ENCODE peak calls at places on chromosomes 12 and 14, in nine cellular contexts. R is CD14-positive monocyte; C is activated CD4-positive, alpha-beta T cell treated with anti-CD3 and anti-CD28 coated beads, Interleukin-2, amount 50 U/mL, for 4 hours; X is activated CD4-positive, CD25-positive, alpha-beta regulatory T cell treated with anti-CD3 and anti-CD28 coated beads, Interleukin-2, amount 50 U/mL, for 16 hours; J is left ventricle myocardium inferior; G is putamen; A is ureter; Q is endothelial cell; I is NCI-H2171. F is an unnamed sample.

GRCh38 chr12:101670007-101670671 is 27.3 kb upstream of the CHPT1 start:
- DNase-seq in R (peak), C (peak), X (no peak), J (no peak), G (no peak), A (peak), Q (peak), I (no peak), F (no peak)

GRCh38 chr12:108823804-108824203 is 33.6 kb downstream of the SSH1 start:
- DNase-seq in R (no peak), C (no peak), X (no peak), J (no peak), G (no peak), A (no peak), Q (no peak), I (no peak), F (no peak)

GRCh38 chr12:49364989-49365388 is 2.3 kb upstream of the SPATS2 start:
- DNase-seq in R (no peak), C (no peak), X (no peak), J (no peak), G (no peak), A (no peak), Q (no peak), I (no peak), F (no peak)

GRCh38 chr12:6839482-6840201 is 1.1 kb upstream of the GNB3 start:
- DNase-seq in R (no peak), C (no peak), X (no peak), J (no peak), G (no peak), A (no peak), Q (no peak), I (peak), F (no peak)

GRCh38 chr14:66709292-66709691 is 201.3 kb downstream of the GPHN start:
- DNase-seq in R (no peak), C (no peak), X (no peak), J (no peak), G (peak), A (no peak), Q (no peak), I (no peak), F (no peak)

GRCh38 chr12:131865196-131865875 is 29.1 kb upstream of the ULK1 start:
- DNase-seq in R (no peak), C (no peak), X (no peak), J (no peak), G (no peak), A (no peak), Q (no peak), I (no peak), F (no peak)

GRCh38 chr14:91873476-91874265 is 6.3 kb upstream of the TC2N start:
- DNase-seq in R (no peak), C (peak), X (peak), J (no peak), G (no peak), A (peak), Q (no peak), I (no peak), F (no peak)

GRCh38 chr12:50734409-50735263 is 29.3 kb upstream of the ATF1 start:
- DNase-seq in R (no peak), C (no peak), X (no peak), J (no peak), G (no peak), A (no peak), Q (peak), I (peak), F (no peak)

GRCh38 chr12:28313631-28314030 is 123.4 kb downstream of the CCDC91 start:
- DNase-seq in R (no peak), C (no peak), X (no peak), J (no peak), G (no peak), A (no peak), Q (no peak), I (no peak), F (no peak)

GRCh38 chr12:49959570-49960473 is 1.9 kb upstream of the AQP5 start:
- DNase-seq in R (no peak), C (no peak), X (no peak), J (no peak), G (no peak), A (no peak), Q (peak), I (no peak), F (no peak)

GRCh38 chr12:88393017-88393767 is 187.1 kb downstream of the KITLG start:
- DNase-seq in R (no peak), C (no peak), X (no peak), J (no peak), G (no peak), A (no peak), Q (no peak), I (peak), F (no peak)

GRCh38 chr14:98903371-98903770 is 368.6 kb downstream of the BCL11B start:
- DNase-seq in R (no peak), C (no peak), X (no peak), J (no peak), G (no peak), A (peak), Q (no peak), I (no peak), F (no peak)

GRCh38 chr14:93838253-93838652 is 50.0 kb upstream of the PRIMA1 start:
- DNase-seq in R (no peak), C (no peak), X (no peak), J (no peak), G (no peak), A (no peak), Q (no peak), I (no peak), F (no peak)

GRCh38 chr14:22973217-22974032 is 8.9 kb downstream of the AJUBA start:
- DNase-seq in R (no peak), C (peak), X (no peak), J (no peak), G (peak), A (no peak), Q (peak), I (peak), F (no peak)

GRCh38 chr12:124527861-124528561 is 39.4 kb downstream of the NCOR2 start:
- DNase-seq in R (no peak), C (no peak), X (no peak), J (peak), G (no peak), A (no peak), Q (no peak), I (peak), F (no peak)

GRCh38 chr12:114993202-114993601 is 309.2 kb upstream of the TBX3 start:
- DNase-seq in R (no peak), C (no peak), X (no peak), J (no peak), G (no peak), A (no peak), Q (no peak), I (no peak), F (no peak)

GRCh38 chr12:402127-402456 is 648 bp downstream of the CCDC77 start:
- DNase-seq in R (no peak), C (no peak), X (no peak), J (no peak), G (no peak), A (no peak), Q (peak), I (no peak), F (no peak)

GRCh38 chr12:23684121-23684520 is 265.3 kb downstream of the SOX5 start:
- DNase-seq in R (no peak), C (no peak), X (no peak), J (no peak), G (no peak), A (no peak), Q (no peak), I (no peak), F (no peak)

GRCh38 chr12:104628338-104629135 is 171.8 kb downstream of the CHST11 start:
- DNase-seq in R (no peak), C (no peak), X (no peak), J (no peak), G (no peak), A (no peak), Q (no peak), I (no peak), F (no peak)

GRCh38 chr14:92922883-92923743 is at the start of gene CHGA:
- DNase-seq in R (no peak), C (peak), X (no peak), J (peak), G (no peak), A (no peak), Q (peak), I (peak), F (peak)

GRCh38 chr12:109347579-109347978 is at the start of gene MYO1H:
- DNase-seq in R (no peak), C (no peak), X (no peak), J (no peak), G (no peak), A (no peak), Q (no peak), I (no peak), F (no peak)

GRCh38 chr14:74907744-74908143 is 15.3 kb downstream of the RPS6KL1 start:
- DNase-seq in R (no peak), C (no peak), X (no peak), J (no peak), G (no peak), A (no peak), Q (no peak), I (peak), F (no peak)

GRCh38 chr12:26195641-26196423 is 459 bp downstream of the SSPN start:
- DNase-seq in R (no peak), C (no peak), X (no peak), J (peak), G (peak), A (peak), Q (peak), I (peak), F (peak)

GRCh38 chr12:46382425-46382973 is 9.9 kb upstream of the SLC38A2 start:
- DNase-seq in R (no peak), C (no peak), X (no peak), J (no peak), G (peak), A (no peak), Q (no peak), I (no peak), F (no peak)

GRCh38 chr12:124359671-124360581 is 65.0 kb downstream of the RFLNA start:
- DNase-seq in R (no peak), C (no peak), X (no peak), J (peak), G (peak), A (peak), Q (no peak), I (peak), F (no peak)

GRCh38 chr12:112386726-112387125 is 4.5 kb upstream of the HECTD4 start:
- DNase-seq in R (no peak), C (no peak), X (no peak), J (no peak), G (no peak), A (no peak), Q (no peak), I (peak), F (no peak)

GRCh38 chr12:27861428-27862167 is 81.6 kb upstream of the MANSC4 start:
- DNase-seq in R (no peak), C (no peak), X (no peak), J (peak), G (no peak), A (peak), Q (no peak), I (no peak), F (no peak)

GRCh38 chr12:108788076-108788782 is 56.9 kb upstream of the CORO1C start:
- DNase-seq in R (no peak), C (no peak), X (no peak), J (peak), G (no peak), A (peak), Q (no peak), I (no peak), F (no peak)

GRCh38 chr12:124716208-124717141 is 147.2 kb downstream of the SCARB1 start:
- DNase-seq in R (peak), C (no peak), X (no peak), J (no peak), G (no peak), A (no peak), Q (no peak), I (peak), F (no peak)

GRCh38 chr14:69574266-69574953 is at the start of gene CCDC177:
- DNase-seq in R (peak), C (peak), X (peak), J (no peak), G (peak), A (peak), Q (peak), I (peak), F (peak)

GRCh38 chr14:69008411-69008810 is 29.3 kb upstream of the ACTN1 start:
- DNase-seq in R (no peak), C (no peak), X (no peak), J (no peak), G (no peak), A (no peak), Q (no peak), I (peak), F (no peak)

GRCh38 chr12:119486599-119487154 is 106.9 kb upstream of the TMEM233 start:
- DNase-seq in R (no peak), C (no peak), X (no peak), J (no peak), G (no peak), A (no peak), Q (no peak), I (no peak), F (no peak)

GRCh38 chr14:78530078-78530477 is 359.9 kb downstream of the NRXN3 start:
- DNase-seq in R (no peak), C (no peak), X (no peak), J (no peak), G (no peak), A (no peak), Q (peak), I (no peak), F (peak)

GRCh38 chr12:43255642-43256041 is 296.4 kb downstream of the ADAMTS20 start:
- DNase-seq in R (no peak), C (no peak), X (no peak), J (no peak), G (no peak), A (no peak), Q (no peak), I (peak), F (no peak)

GRCh38 chr14:35878272-35879140 is 52.4 kb downstream of the BRMS1L start:
- DNase-seq in R (no peak), C (no peak), X (no peak), J (no peak), G (no peak), A (peak), Q (no peak), I (no peak), F (no peak)

F was measured in progenitor cell of endocrine pancreas.